ENCODE peak calls at places on chromosomes 11 and 22, in six cellular contexts. U, J, W, M, O and P are unnamed samples.

GRCh38 chr11:93541884-93542752 is 1.1 kb downstream of the SMCO4 start:
- DNase-seq in U (no peak), J (peak; percentile 64), W (no peak), M (peak; percentile 25), O (peak; percentile 84), P (peak; percentile 17)

GRCh38 chr11:130121430-130121978 is 38.1 kb upstream of the ST14 start:
- DNase-seq in U (no peak), J (peak; percentile 90), W (no peak), M (peak; percentile 10), O (peak; percentile 43), P (no peak)

GRCh38 chr22:32697331-32697995 is 104.0 kb upstream of the TIMP3 start:
- DNase-seq in U (no peak), J (no peak), W (no peak), M (no peak), O (no peak), P (no peak)

GRCh38 chr22:27223317-27224177 is 566.2 kb downstream of the MIAT start:
- DNase-seq in U (no peak), J (peak; percentile 77), W (no peak), M (no peak), O (peak; percentile 95), P (no peak)

GRCh38 chr11:67468056-67468455 is 995 bp downstream of the TMEM134 start:
- DNase-seq in U (no peak), J (no peak), W (peak; percentile 55), M (no peak), O (no peak), P (no peak)

GRCh38 chr11:396511-396947 is 2.5 kb downstream of the PKP3 start:
- DNase-seq in U (no peak), J (peak; percentile 62), W (no peak), M (no peak), O (peak; percentile 37), P (no peak)

GRCh38 chr11:106077609-106078517 is at the start of gene AASDHPPT:
- DNase-seq in U (no peak), J (peak; percentile 53), W (no peak), M (no peak), O (no peak), P (no peak)

GRCh38 chr11:132186699-132187098 is 816.3 kb downstream of the NTM start:
- DNase-seq in U (peak; percentile 6), J (peak; percentile 8), W (no peak), M (no peak), O (no peak), P (no peak)

GRCh38 chr11:66641834-66642233 is 3.3 kb downstream of the RBM4 start:
- DNase-seq in U (no peak), J (no peak), W (no peak), M (no peak), O (no peak), P (no peak)

GRCh38 chr11:68528630-68529029 is 68.1 kb downstream of the PPP6R3 start:
- DNase-seq in U (no peak), J (no peak), W (no peak), M (peak; percentile 19), O (peak; percentile 53), P (no peak)

GRCh38 chr11:45853616-45854219 is 6.4 kb downstream of the CRY2 start:
- DNase-seq in U (no peak), J (no peak), W (peak; percentile 50), M (no peak), O (no peak), P (no peak)

GRCh38 chr11:2516276-2517015 is 71.6 kb downstream of the KCNQ1 start:
- DNase-seq in U (peak; percentile 0), J (no peak), W (peak; percentile 1), M (no peak), O (no peak), P (no peak)

GRCh38 chr11:76752321-76753175 is 30.6 kb upstream of the TSKU start:
- DNase-seq in U (no peak), J (peak; percentile 82), W (no peak), M (no peak), O (peak; percentile 39), P (no peak)

GRCh38 chr22:33380789-33381530 is 322.8 kb upstream of the SYN3 start:
- DNase-seq in U (no peak), J (no peak), W (no peak), M (no peak), O (peak; percentile 94), P (no peak)

GRCh38 chr11:126892781-126893180 is 107.8 kb downstream of the KIRREL3 start:
- DNase-seq in U (no peak), J (no peak), W (no peak), M (no peak), O (no peak), P (no peak)

GRCh38 chr22:42945736-42946135 is 69.2 kb downstream of the PACSIN2 start:
- DNase-seq in U (no peak), J (no peak), W (no peak), M (no peak), O (no peak), P (no peak)

GRCh38 chr22:40557972-40558371 is 78.5 kb downstream of the MRTFA start:
- DNase-seq in U (no peak), J (no peak), W (no peak), M (no peak), O (no peak), P (no peak)

GRCh38 chr11:47533690-47534135 is 19.2 kb downstream of the CELF1 start:
- DNase-seq in U (no peak), J (peak; percentile 46), W (no peak), M (no peak), O (peak; percentile 84), P (no peak)

GRCh38 chr22:27107824-27108223 is 450.4 kb downstream of the MIAT start:
- DNase-seq in U (no peak), J (peak; percentile 89), W (no peak), M (no peak), O (peak; percentile 91), P (peak; percentile 77)

GRCh38 chr22:23685205-23685784 is 5.5 kb upstream of the RGL4 start:
- DNase-seq in U (no peak), J (peak; percentile 65), W (no peak), M (no peak), O (peak; percentile 13), P (no peak)

GRCh38 chr22:27994481-27995331 is 75.7 kb upstream of the PITPNB start:
- DNase-seq in U (no peak), J (no peak), W (no peak), M (no peak), O (no peak), P (no peak)

GRCh38 chr11:36123353-36124220 is 165.6 kb downstream of the COMMD9 start:
- DNase-seq in U (no peak), J (no peak), W (peak; percentile 46), M (no peak), O (no peak), P (no peak)

GRCh38 chr11:117117681-117118080 is 19.5 kb upstream of the SIK3 start:
- DNase-seq in U (no peak), J (no peak), W (no peak), M (no peak), O (no peak), P (no peak)

GRCh38 chr11:32487270-32487669 is 51.9 kb upstream of the WT1 start:
- DNase-seq in U (no peak), J (peak; percentile 36), W (no peak), M (no peak), O (no peak), P (no peak)

GRCh38 chr11:41498726-41499125 is 39.3 kb upstream of the LRRC4C start:
- DNase-seq in U (no peak), J (no peak), W (no peak), M (no peak), O (no peak), P (no peak)

GRCh38 chr11:118544010-118544646 is 13.1 kb downstream of the TMEM25 start:
- DNase-seq in U (no peak), J (no peak), W (no peak), M (no peak), O (no peak), P (no peak)

GRCh38 chr11:66559141-66559861 is 9.1 kb downstream of the CTSF start:
- DNase-seq in U (no peak), J (no peak), W (no peak), M (peak; percentile 16), O (no peak), P (no peak)

GRCh38 chr11:563812-564578 is 3.2 kb downstream of the RASSF7 start:
- DNase-seq in U (no peak), J (no peak), W (no peak), M (no peak), O (no peak), P (no peak)

GRCh38 chr22:48428556-48429371 is 1398.9 kb downstream of the BRD1 start:
- DNase-seq in U (no peak), J (no peak), W (no peak), M (no peak), O (no peak), P (no peak)

GRCh38 chr11:126920833-126921232 is 79.7 kb downstream of the KIRREL3 start:
- DNase-seq in U (no peak), J (peak; percentile 11), W (no peak), M (no peak), O (no peak), P (no peak)

GRCh38 chr11:31844351-31844750 is 33.2 kb upstream of the PAX6 start:
- DNase-seq in U (no peak), J (peak; percentile 43), W (no peak), M (no peak), O (no peak), P (no peak)